ENCODE peak calls at places on chromosomes 12 and 14, in four cellular contexts. N is HTR-8/SVneo, U is kidney tubule cell, Y is right atrium auricular region. F is an unnamed sample.

GRCh38 chr14:81681466-81681865 is 147.8 kb upstream of the SEL1L start:
- DNase-seq in U (no peak), N (no peak), Y (no peak), F (no peak)

GRCh38 chr12:71663561-71664410 is at the start of the genes THAP2 and ZFC3H1:
- DNase-seq in Y (peak; percentile 96), N (peak; percentile 95), U (peak; percentile 99), F (peak; percentile 99)

GRCh38 chr12:89166525-89166934 is 185.8 kb downstream of the DUSP6 start:
- DNase-seq in U (peak; percentile 37), Y (no peak), N (no peak), F (no peak)

GRCh38 chr12:99627459-99627858 is 20.1 kb upstream of the GARIN6 start:
- DNase-seq in N (no peak), U (no peak), Y (no peak), F (no peak)

GRCh38 chr12:116599285-116600122 is 40.3 kb downstream of the MAP1LC3B2 start:
- DNase-seq in N (peak; percentile 75), U (peak; percentile 68), Y (peak; percentile 89), F (no peak)

GRCh38 chr12:58750484-58750883 is 169.8 kb downstream of the LRIG3 start:
- DNase-seq in Y (no peak), U (peak; percentile 19), N (no peak), F (peak; percentile 68)

GRCh38 chr14:38098074-38098846 is 109.4 kb upstream of the SSTR1 start:
- DNase-seq in N (peak; percentile 12), U (peak; percentile 81), Y (no peak), F (peak; percentile 49)

GRCh38 chr12:47808049-47808448 is 11.7 kb downstream of the HDAC7 start:
- DNase-seq in Y (no peak), N (no peak), U (peak; percentile 54), F (no peak)

GRCh38 chr12:100214518-100214917 is 13.9 kb downstream of the ACTR6 start:
- DNase-seq in U (no peak), Y (no peak), N (no peak), F (no peak)

GRCh38 chr14:37588956-37589737 is 5.9 kb downstream of the FOXA1 start:
- DNase-seq in N (no peak), U (no peak), Y (no peak), F (no peak)

GRCh38 chr12:98149270-98149669 is 366.1 kb upstream of the TMPO start:
- DNase-seq in N (no peak), Y (no peak), U (peak; percentile 26), F (no peak)

GRCh38 chr12:19530631-19531020 is 91.3 kb downstream of the AEBP2 start:
- DNase-seq in N (no peak), U (peak; percentile 9), Y (no peak), F (no peak)

GRCh38 chr14:106586098-106586704 is 1059.8 kb downstream of the TMEM121 start:
- DNase-seq in Y (no peak), N (no peak), U (peak; percentile 32), F (no peak)

GRCh38 chr14:56005580-56006053 is 112.6 kb upstream of the PELI2 start:
- DNase-seq in U (peak; percentile 24), Y (no peak), N (no peak), F (no peak)

GRCh38 chr14:24313912-24314311 is 2.6 kb downstream of the LTB4R start:
- DNase-seq in N (no peak), Y (no peak), U (no peak), F (no peak)

GRCh38 chr14:101020971-101021370 is 117.4 kb upstream of the RTL1 start:
- DNase-seq in U (no peak), Y (peak; percentile 23), N (no peak), F (no peak)

GRCh38 chr12:2751686-2752085 is 43.1 kb upstream of the FKBP4 start:
- DNase-seq in Y (no peak), N (no peak), U (no peak), F (no peak)

GRCh38 chr14:54709444-54709843 is 142.5 kb downstream of the SAMD4A start:
- DNase-seq in Y (no peak), U (peak; percentile 44), N (no peak), F (peak; percentile 4)

GRCh38 chr12:87923361-87923760 is 105.8 kb downstream of the C12orf50 start:
- DNase-seq in U (no peak), N (no peak), Y (no peak), F (no peak)

GRCh38 chr14:80485764-80486163 is 274.5 kb upstream of the DIO2 start:
- DNase-seq in N (no peak), Y (no peak), U (no peak), F (no peak)

GRCh38 chr14:55697358-55697985 is 117.5 kb downstream of the KTN1 start:
- DNase-seq in U (peak; percentile 90), N (no peak), Y (no peak), F (peak; percentile 45)

GRCh38 chr12:29616664-29617409 is 119.4 kb upstream of the OVCH1 start:
- DNase-seq in Y (no peak), U (peak; percentile 45), N (no peak), F (peak; percentile 47)

GRCh38 chr12:84508325-84508861 is 404.2 kb downstream of the SLC6A15 start:
- DNase-seq in N (peak; percentile 5), Y (no peak), U (peak; percentile 71), F (peak; percentile 41)

GRCh38 chr14:94581127-94581999 is at the start of gene SERPINA5:
- DNase-seq in Y (peak; percentile 70), U (peak; percentile 78), N (peak; percentile 35), F (peak; percentile 16)

GRCh38 chr12:6280053-6280469 is 30.4 kb upstream of the PLEKHG6 start:
- DNase-seq in U (peak; percentile 95), N (peak; percentile 93), Y (peak; percentile 75), F (peak; percentile 78)

GRCh38 chr12:68310370-68310769 is 21.8 kb downstream of the MDM1 start:
- DNase-seq in Y (no peak), U (peak; percentile 13), N (peak; percentile 47), F (no peak)

GRCh38 chr14:83251402-83251801 is 1717.7 kb upstream of the SEL1L start:
- DNase-seq in U (no peak), N (peak; percentile 1), Y (no peak), F (no peak)

GRCh38 chr12:12716151-12716844 is 870 bp upstream of the CDKN1B start:
- DNase-seq in Y (no peak), U (no peak), N (no peak), F (no peak)

GRCh38 chr12:108559748-108560147 is 1.2 kb downstream of the SART3 start:
- DNase-seq in N (no peak), Y (no peak), U (no peak), F (no peak)

GRCh38 chr12:47364251-47364650 is 284.5 kb upstream of the AMIGO2 start:
- DNase-seq in Y (no peak), U (no peak), N (no peak), F (no peak)

GRCh38 chr12:48815281-48816110 is 2.8 kb upstream of the CACNB3 start:
- DNase-seq in N (peak; percentile 69), U (peak; percentile 83), Y (peak; percentile 79), F (peak; percentile 62)

GRCh38 chr12:26176725-26177124 is 18.6 kb upstream of the SSPN start:
- DNase-seq in Y (no peak), U (no peak), N (no peak), F (no peak)

GRCh38 chr12:24418157-24418556 is 468.7 kb upstream of the SOX5 start:
- DNase-seq in N (no peak), U (no peak), Y (no peak), F (no peak)

GRCh38 chr14:42277840-42278239 is 671.2 kb downstream of the LRFN5 start:
- DNase-seq in Y (no peak), U (no peak), N (no peak), F (no peak)

F was measured in RCC 7860.